ENCODE peak calls at places on chromosomes 2 and 18, in four cellular contexts. A, V, R and C are unnamed samples.

GRCh38 chr2:36165132-36165531 is 190.4 kb upstream of the CRIM1 start:
- DNase-seq in A (no peak), R (no peak), V (no peak), C (no peak)

GRCh38 chr2:109066917-109067828 is 61.8 kb upstream of the SH3RF3 start:
- DNase-seq in R (no peak), A (no peak), V (no peak), C (no peak)

GRCh38 chr2:30403592-30404353 is 43.3 kb upstream of the LCLAT1 start:
- DNase-seq in V (no peak), R (no peak), A (no peak), C (no peak)

GRCh38 chr2:201642086-201642578 is 1.2 kb downstream of the TMEM237 start:
- DNase-seq in R (no peak), V (no peak), A (no peak), C (no peak)

GRCh38 chr18:8232791-8233190 is 376.4 kb upstream of the RAB12 start:
- DNase-seq in V (no peak), A (no peak), R (no peak), C (no peak)

GRCh38 chr2:128600606-128601297 is 282.1 kb upstream of the HS6ST1 start:
- DNase-seq in A (no peak), V (no peak), R (no peak), C (no peak)

GRCh38 chr2:71510196-71510807 is 56.9 kb downstream of the DYSF start:
- DNase-seq in A (peak; percentile 91), R (peak; percentile 33), V (peak; percentile 77), C (peak; percentile 63)

GRCh38 chr2:207692206-207693065 is 19.0 kb upstream of the CCNYL1 start:
- DNase-seq in V (peak; percentile 24), R (peak; percentile 46), A (peak; percentile 50), C (peak; percentile 61)

GRCh38 chr2:62201307-62201706 is 5.4 kb downstream of the B3GNT2 start:
- DNase-seq in V (no peak), R (no peak), A (no peak), C (no peak)

GRCh38 chr2:165155152-165155551 is 48.7 kb downstream of the SCN3A start:
- DNase-seq in V (no peak), R (no peak), A (no peak), C (no peak)

GRCh38 chr2:173355132-173355865 is 627 bp downstream of the CDCA7 start:
- DNase-seq in R (peak; percentile 28), V (peak; percentile 69), A (peak; percentile 49), C (peak; percentile 77)
- TF ChIP-seq POLR2A in R (no peak), V (peak; percentile 66), A (peak; percentile 44), C (no peak)

GRCh38 chr18:48024009-48024512 is 93.6 kb upstream of the SMAD2 start:
- DNase-seq in R (no peak), V (no peak), A (no peak), C (no peak)
- TF ChIP-seq MAX in R (no peak), V (no peak), A (no peak), C (no peak)

GRCh38 chr18:51196811-51197660 is 445 bp downstream of the MEX3C start:
- DNase-seq in V (peak; percentile 39), R (no peak), A (no peak), C (peak; percentile 53)
- TF ChIP-seq POLR2A in V (no peak), R (no peak), A (no peak), C (no peak)

GRCh38 chr2:120397362-120397811 is 51.5 kb downstream of the INHBB start:
- DNase-seq in A (peak; percentile 74), R (no peak), V (no peak), C (no peak)

GRCh38 chr2:120396519-120397361 is 50.8 kb downstream of the INHBB start:
- DNase-seq in A (no peak), R (no peak), V (no peak), C (no peak)

GRCh38 chr2:120399889-120400240 is 53.9 kb downstream of the INHBB start:
- DNase-seq in R (no peak), V (no peak), A (no peak), C (no peak)

GRCh38 chr2:120398961-120399888 is 53.3 kb downstream of the INHBB start:
- DNase-seq in R (peak; percentile 41), V (peak; percentile 26), A (peak; percentile 94), C (no peak)

DNA sequence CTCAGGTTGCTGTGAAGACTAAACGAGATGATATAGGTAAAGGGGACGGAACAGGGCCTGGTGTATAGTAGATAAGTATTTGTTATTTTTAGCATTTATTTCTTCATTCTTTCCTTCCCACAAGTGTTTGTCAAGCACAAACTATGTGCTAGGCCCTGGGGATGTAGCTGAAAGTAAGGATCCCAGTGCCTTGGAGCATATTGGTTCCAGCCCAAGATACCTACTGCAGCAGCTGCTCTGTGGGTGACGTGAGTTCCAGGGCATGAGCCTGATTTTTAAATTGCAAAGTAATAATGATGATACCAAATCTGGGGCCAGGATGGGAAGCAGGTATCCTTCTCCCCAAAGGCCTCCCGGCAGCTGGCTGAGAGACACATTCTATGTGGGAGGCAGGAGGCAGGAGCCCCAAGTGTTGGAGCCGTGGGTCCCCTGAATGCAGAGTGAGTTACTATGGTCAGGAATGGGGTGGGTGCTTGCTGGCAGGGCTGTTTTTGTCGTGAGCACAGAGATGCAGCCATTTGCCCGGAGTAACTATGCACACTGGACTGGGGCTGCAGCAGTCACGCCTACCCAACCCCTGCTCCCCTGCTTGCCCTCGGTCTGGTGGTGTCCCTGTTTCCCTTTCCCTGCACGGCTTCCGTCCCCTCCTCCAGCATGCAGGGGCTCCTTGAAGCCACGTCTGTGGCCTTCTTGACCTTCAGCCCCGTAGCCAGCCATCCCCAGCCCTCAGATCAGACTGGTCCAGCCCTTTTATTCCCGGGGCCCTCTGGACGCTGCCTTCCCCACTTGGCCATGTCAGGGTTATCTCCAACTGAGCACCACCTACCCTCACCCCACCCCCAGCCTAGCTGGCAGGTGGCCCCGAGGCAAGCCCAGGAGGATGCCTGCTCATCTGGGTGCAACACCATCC is 52.4 kb downstream of the INHBB start:
- DNase-seq in A (peak; percentile 38), R (no peak), V (no peak), C (no peak)
- TF ChIP-seq MAX in A (no peak), R (no peak), V (no peak), C (no peak)

GRCh38 chr2:195721042-195721441 is 64.0 kb downstream of the SLC39A10 start:
- DNase-seq in A (no peak), V (no peak), R (peak; percentile 2), C (no peak)
- TF ChIP-seq POLR2A in A (no peak), V (no peak), R (no peak), C (no peak)